ENCODE peak calls at places on chromosomes 5 and 9, in four cellular contexts. V is IMR-90, Z is A549, H is adrenal gland. A is an unnamed sample.

GRCh38 chr9:22446589-22446949 is at the start of gene DMRTA1:
- DNase-seq in V (peak; percentile 25), Z (peak; percentile 74), H (peak; percentile 73), A (peak; percentile 65)

GRCh38 chr5:147949711-147950573 is 43.6 kb upstream of the C5orf46 start:
- DNase-seq in V (peak; percentile 39), Z (peak; percentile 45), H (no peak), A (no peak)

GRCh38 chr5:167261309-167262100 is 1029.9 kb upstream of the WWC1 start:
- DNase-seq in V (no peak), Z (peak; percentile 26), H (no peak), A (no peak)

GRCh38 chr5:36641416-36641815 is 35.0 kb downstream of the SLC1A3 start:
- DNase-seq in V (peak; percentile 30), Z (no peak), H (no peak), A (no peak)

GRCh38 chr5:1538276-1538675 is 14.5 kb upstream of the LPCAT1 start:
- DNase-seq in V (no peak), Z (no peak), H (no peak), A (no peak)

GRCh38 chr9:34403554-34404380 is 27.1 kb upstream of the MYORG start:
- DNase-seq in V (peak; percentile 68), Z (peak; percentile 66), H (peak; percentile 76), A (peak; percentile 74)

GRCh38 chr5:10913846-10914245 is 152.8 kb upstream of the DAP start:
- DNase-seq in V (peak; percentile 98), Z (peak; percentile 38), H (peak; percentile 44), A (no peak)

GRCh38 chr5:173178369-173178910 is 34.1 kb downstream of the BNIP1 start:
- DNase-seq in V (no peak), Z (no peak), H (no peak), A (no peak)

GRCh38 chr9:76873821-76874220 is 32.1 kb downstream of the PRUNE2 start:
- DNase-seq in V (no peak), Z (no peak), H (no peak), A (no peak)
- TF ChIP-seq POLR2A in V (no peak), Z (no peak), H (no peak), A (no peak)

GRCh38 chr9:127862075-127863011 is 7.9 kb upstream of the ENG start:
- DNase-seq in V (no peak), Z (no peak), H (peak; percentile 71), A (peak; percentile 84)
- H3K4me1 ChIP-seq in V (no peaks in the 10 kb centered on the region), Z (no peaks in the 10 kb centered on the region), H (peaks cover 39% of the 10 kb centered on the region), A (peaks cover 40% of the 10 kb centered on the region)

GRCh38 chr9:136726631-136727191 is 14.3 kb downstream of the DIPK1B start:
- DNase-seq in V (peak; percentile 31), Z (peak; percentile 58), H (no peak), A (no peak)
- TF ChIP-seq POLR2A in V (no peak), Z (no peak), H (no peak), A (no peak)

DNA sequence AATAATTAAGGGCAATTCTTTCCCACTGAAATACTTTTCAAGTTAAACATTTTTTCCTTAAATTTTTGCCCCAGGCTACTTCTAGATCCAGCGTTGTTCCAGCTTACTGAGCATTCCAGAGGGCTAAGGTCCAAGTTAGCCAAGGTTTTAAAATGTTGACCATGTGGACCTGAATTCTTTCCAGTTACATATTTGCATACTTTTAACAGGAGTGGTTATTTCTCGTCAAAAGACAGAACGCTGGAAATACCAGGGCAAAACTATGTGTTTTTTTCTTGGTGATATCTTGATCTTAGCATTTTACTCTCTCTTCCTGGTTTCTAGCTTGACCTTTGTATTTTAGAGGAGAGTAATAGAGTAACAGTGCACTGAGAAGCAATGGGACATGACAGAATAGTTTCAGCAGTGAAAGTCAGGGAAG is 32.8 kb downstream of the TMC1 start:
- DNase-seq in V (peak; percentile 89), Z (peak; percentile 94), H (no peak), A (no peak)
- H3K4me1 ChIP-seq in V (peaks cover 9% of the 10 kb centered on the region), Z (peaks cover 70% of the 10 kb centered on the region), H (peaks cover 26% of the 10 kb centered on the region), A (peaks cover 7% of the 10 kb centered on the region)